ENCODE peak calls at places on chromosomes 4 and X, in seven cellular contexts. H is neuronal stem cell, Y is H9, V is aorta, R is Panc1, E is HCT116, M is right cardiac atrium. B is an unnamed sample.

GRCh38 chr4:116361782-116362181 is 723.6 kb downstream of the TRAM1L1 start:
- DNase-seq in H (no peak), Y (no peak), V (peak), R (no peak), E (no peak), M (no peak), B (peak)

GRCh38 chr4:16439771-16440170 is 213.5 kb upstream of the TAPT1 start:
- DNase-seq in H (no peak), Y (no peak), V (no peak), R (no peak), E (no peak), M (peak), B (no peak)

GRCh38 chrX:23332101-23332887 is 2.4 kb upstream of the PTCHD1 start:
- DNase-seq in H (no peak), Y (peak), V (peak), R (no peak), E (no peak), M (no peak), B (no peak)

GRCh38 chrX:136780738-136781137 is at the start of gene ARHGEF6:
- DNase-seq in H (no peak), Y (no peak), V (no peak), R (no peak), E (no peak), M (no peak), B (no peak)

GRCh38 chrX:31136144-31136572 is 64.3 kb upstream of the FTHL17 start:
- DNase-seq in H (no peak), Y (no peak), V (no peak), R (no peak), E (no peak), M (no peak), B (no peak)

GRCh38 chr4:71209161-71209560 is 129.7 kb upstream of the SLC4A4 start:
- DNase-seq in H (no peak), Y (no peak), V (no peak), R (no peak), E (no peak), M (no peak), B (no peak)

GRCh38 chr4:121457278-121457875 is 76.6 kb upstream of the QRFPR start:
- DNase-seq in H (no peak), Y (no peak), V (no peak), R (no peak), E (no peak), M (no peak), B (no peak)

GRCh38 chr4:24831637-24832036 is 36.3 kb downstream of the SOD3 start:
- DNase-seq in H (no peak), Y (no peak), V (no peak), R (no peak), E (no peak), M (no peak), B (no peak)

GRCh38 chr4:81601270-81601694 is 129.6 kb upstream of the RASGEF1B start:
- DNase-seq in H (no peak), Y (no peak), V (no peak), R (no peak), E (no peak), M (no peak), B (no peak)

GRCh38 chr4:184680698-184681097 is 31.2 kb downstream of the PRIMPOL start:
- DNase-seq in H (no peak), Y (no peak), V (no peak), R (no peak), E (no peak), M (no peak), B (no peak)
- H3K27ac ChIP-seq in H (no peak), Y (no peak), V (no peak), R (no peak), E (no peak), M (no peak), B (no peak)

GRCh38 chr4:113564493-113564892 is 197.0 kb downstream of the CAMK2D start:
- DNase-seq in H (no peak), Y (no peak), V (no peak), R (no peak), E (no peak), M (no peak), B (no peak)
- H3K27ac ChIP-seq in H (no peak), Y (no peak), V (no peak), R (no peak), E (no peak), M (no peak), B (no peak)

DNA sequence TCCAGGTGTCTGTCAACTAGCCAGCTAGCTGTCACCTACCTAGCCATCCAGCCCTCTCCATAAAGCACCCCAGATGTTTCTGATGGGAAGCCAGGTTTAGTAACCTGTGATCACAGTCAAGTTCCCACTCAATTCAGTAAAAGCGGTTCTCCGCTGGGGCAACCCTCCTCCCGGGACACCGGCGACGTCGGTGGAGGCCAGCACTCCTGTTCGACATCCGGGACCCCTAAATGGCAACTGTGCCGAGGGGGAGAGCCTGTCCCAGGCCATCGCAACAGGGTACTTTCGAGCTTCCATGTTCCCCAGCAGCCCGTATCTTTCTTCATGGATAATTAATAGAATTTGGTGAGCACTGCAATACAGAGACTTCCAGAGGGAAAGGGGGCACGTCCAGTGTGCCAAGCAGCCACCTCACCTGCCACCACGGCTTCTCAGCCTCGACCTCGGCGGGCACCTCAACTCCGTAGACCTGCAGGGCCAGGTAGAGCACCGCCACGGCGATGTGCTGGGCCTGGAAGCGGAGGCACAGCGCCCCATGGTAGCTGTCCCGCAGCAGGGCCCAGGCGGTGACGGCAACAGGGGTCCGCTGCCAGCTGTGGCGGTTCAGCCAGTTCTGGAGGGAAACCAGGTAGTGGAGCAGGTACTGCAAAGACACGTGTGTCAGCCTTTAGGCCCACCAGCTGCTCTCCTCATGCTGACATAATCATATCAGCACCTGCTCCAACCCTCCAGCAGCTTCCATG is 6.7 kb downstream of the CCNQ start:
- DNase-seq in H (no peak), Y (no peak), V (peak), R (no peak), E (no peak), M (no peak), B (no peak)
- H3K27ac ChIP-seq in H (no peak), Y (no peak), V (no peak), R (no peak), E (no peak), M (peak), B (no peak)

GRCh38 chr4:100657187-100657586 is 139.4 kb upstream of the EMCN start:
- DNase-seq in H (no peak), Y (no peak), V (no peak), R (no peak), E (no peak), M (no peak), B (no peak)
- H3K27ac ChIP-seq in H (no peak), Y (no peak), V (no peak), R (no peak), E (no peak), M (no peak), B (no peak)

DNA sequence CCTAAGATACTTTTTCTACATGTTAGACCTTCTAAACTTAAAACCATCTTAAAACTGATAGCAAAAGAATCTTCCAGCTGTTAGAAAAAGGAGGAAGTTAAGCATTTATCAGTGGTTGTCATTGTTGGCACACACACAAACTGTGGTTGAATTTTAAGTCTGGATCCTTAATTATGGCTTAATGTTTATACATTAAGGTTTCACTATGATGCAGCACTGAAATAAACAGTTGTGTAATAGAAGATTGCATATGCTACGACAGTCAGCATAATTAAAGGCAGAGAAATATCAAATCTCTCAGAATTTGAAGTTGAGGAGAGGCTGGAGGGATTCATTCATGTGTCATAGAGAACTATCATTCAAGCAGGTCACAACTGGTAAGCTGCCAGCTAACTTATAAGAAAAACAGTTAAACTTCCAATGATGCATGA is 32.3 kb downstream of the ADGRA3 start:
- DNase-seq in H (no peak), Y (no peak), V (no peak), R (no peak), E (no peak), M (no peak), B (no peak)
- H3K27ac ChIP-seq in H (no peak), Y (no peak), V (no peak), R (no peak), E (no peak), M (no peak), B (peak)

DNA sequence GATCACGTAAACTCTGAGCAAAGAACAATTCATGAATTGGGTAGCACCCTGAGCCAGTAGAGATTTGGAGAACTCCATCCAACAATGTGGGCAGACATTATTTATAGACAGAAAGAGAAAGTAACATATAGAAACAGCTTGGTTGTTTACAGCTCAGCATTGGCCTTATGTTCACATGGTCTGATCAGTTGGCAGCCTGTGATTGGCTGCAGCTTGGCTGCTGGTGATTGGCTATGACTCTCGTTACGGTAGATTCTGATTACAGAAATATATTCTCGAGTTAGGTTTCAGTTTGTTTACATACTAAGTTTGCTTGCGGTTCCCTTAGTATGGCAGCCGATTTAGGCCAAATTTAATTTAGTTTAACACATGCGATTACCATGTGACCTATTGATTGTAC is 663.4 kb downstream of the RAPGEF2 start:
- DNase-seq in H (no peak), Y (no peak), V (no peak), R (no peak), E (no peak), M (no peak), B (no peak)
- H3K27ac ChIP-seq in H (no peak), Y (no peak), V (no peak), R (no peak), E (no peak), M (no peak), B (no peak)

DNA sequence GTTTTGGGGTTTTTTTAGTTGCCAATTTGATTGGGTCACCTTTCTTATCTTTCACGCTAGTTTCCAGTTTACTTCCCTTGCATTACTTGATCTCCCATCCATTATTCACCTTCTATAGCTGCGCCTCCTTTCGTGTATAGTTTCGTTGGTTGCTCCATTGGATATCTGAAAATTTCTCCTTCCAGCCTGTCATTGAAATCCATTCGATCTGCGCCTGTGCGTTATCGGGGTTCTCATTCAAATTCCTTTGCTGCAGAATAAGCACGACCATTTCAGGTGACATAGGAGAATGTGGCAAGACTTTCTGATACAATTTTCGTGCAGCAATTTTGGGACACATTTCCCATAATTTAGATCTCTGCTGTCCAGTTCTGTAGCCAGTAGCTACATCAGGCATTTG is 826 bp downstream of the TRAPPC11 start:
- DNase-seq in H (no peak), Y (no peak), V (no peak), R (no peak), E (no peak), M (no peak), B (no peak)
- H3K27ac ChIP-seq in H (no peak), Y (no peak), V (no peak), R (peak), E (no peak), M (no peak), B (peak)

GRCh38 chr4:42627887-42628646 is 28.8 kb downstream of the ATP8A1 start:
- DNase-seq in H (no peak), Y (peak), V (peak), R (no peak), E (no peak), M (peak), B (no peak)
- H3K27ac ChIP-seq in H (no peak), Y (no peak), V (no peak), R (no peak), E (no peak), M (peak), B (no peak)

GRCh38 chrX:7927259-7928167 is at the start of gene PNPLA4:
- DNase-seq in H (peak), Y (peak), V (peak), R (no peak), E (peak), M (peak), B (peak)
- H3K27ac ChIP-seq in H (no peak), Y (peak), V (no peak), R (no peak), E (peak), M (peak), B (peak)